ENCODE peak calls at places on chromosomes 13 and 19, in ten cellular contexts. One of them, this sample, is unnamed.

GRCh38 chr19:51354742-51355148 is 11.4 kb downstream of the ETFB start:
- DNase-seq in psoas muscle: peak
- DNase-seq in PC-3: no peak
- DNase-seq in HFF-Myc: no peak
- DNase-seq in breast epithelium: no peak
- DNase-seq in neural progenitor cell: peak
- DNase-seq in epithelial cell of esophagus: no peak
- DNase-seq in heart right ventricle: no peak
- DNase-seq in choroid plexus epithelial cell: peak
- DNase-seq in transverse colon: no peak
- DNase-seq in this sample: no peak

GRCh38 chr19:55457683-55458457 is 3.6 kb downstream of the ISOC2 start:
- DNase-seq in heart right ventricle: no peak
- DNase-seq in PC-3: no peak
- DNase-seq in transverse colon: no peak
- DNase-seq in choroid plexus epithelial cell: no peak
- DNase-seq in breast epithelium: no peak
- DNase-seq in epithelial cell of esophagus: no peak
- DNase-seq in psoas muscle: no peak
- DNase-seq in HFF-Myc: no peak
- DNase-seq in neural progenitor cell: no peak
- DNase-seq in this sample: no peak

GRCh38 chr19:51450730-51451307 is 7.4 kb downstream of the SIGLEC8 start:
- DNase-seq in transverse colon: no peak
- DNase-seq in choroid plexus epithelial cell: no peak
- DNase-seq in breast epithelium: no peak
- DNase-seq in PC-3: no peak
- DNase-seq in psoas muscle: no peak
- DNase-seq in epithelial cell of esophagus: no peak
- DNase-seq in neural progenitor cell: no peak
- DNase-seq in HFF-Myc: no peak
- DNase-seq in heart right ventricle: no peak
- DNase-seq in this sample: no peak

GRCh38 chr13:95296326-95296939 is 4.8 kb downstream of the ABCC4 start:
- DNase-seq in transverse colon: peak
- DNase-seq in PC-3: peak
- DNase-seq in choroid plexus epithelial cell: no peak
- DNase-seq in epithelial cell of esophagus: peak
- DNase-seq in neural progenitor cell: peak
- DNase-seq in HFF-Myc: no peak
- DNase-seq in psoas muscle: peak
- DNase-seq in breast epithelium: no peak
- DNase-seq in heart right ventricle: peak
- DNase-seq in this sample: no peak

GRCh38 chr13:92390217-92390616 is 836.4 kb upstream of the GPC6 start:
- DNase-seq in HFF-Myc: no peak
- DNase-seq in heart right ventricle: no peak
- DNase-seq in neural progenitor cell: no peak
- DNase-seq in psoas muscle: no peak
- DNase-seq in epithelial cell of esophagus: no peak
- DNase-seq in PC-3: no peak
- DNase-seq in breast epithelium: no peak
- DNase-seq in transverse colon: no peak
- DNase-seq in choroid plexus epithelial cell: no peak
- DNase-seq in this sample: no peak

GRCh38 chr19:35868172-35868822 is at the start of gene APLP1:
- DNase-seq in transverse colon: peak
- DNase-seq in PC-3: peak
- DNase-seq in choroid plexus epithelial cell: no peak
- DNase-seq in psoas muscle: peak
- DNase-seq in neural progenitor cell: peak
- DNase-seq in epithelial cell of esophagus: peak
- DNase-seq in HFF-Myc: no peak
- DNase-seq in breast epithelium: peak
- DNase-seq in heart right ventricle: peak
- DNase-seq in this sample: no peak

GRCh38 chr19:55099557-55100506 is 17.6 kb downstream of the PPP1R12C start:
- DNase-seq in neural progenitor cell: peak
- DNase-seq in psoas muscle: peak
- DNase-seq in breast epithelium: no peak
- DNase-seq in choroid plexus epithelial cell: no peak
- DNase-seq in HFF-Myc: no peak
- DNase-seq in transverse colon: no peak
- DNase-seq in epithelial cell of esophagus: no peak
- DNase-seq in PC-3: peak
- DNase-seq in heart right ventricle: peak
- DNase-seq in this sample: no peak

GRCh38 chr13:24747248-24748151 is 16.5 kb upstream of the RNF17 start:
- DNase-seq in heart right ventricle: no peak
- DNase-seq in choroid plexus epithelial cell: peak
- DNase-seq in HFF-Myc: no peak
- DNase-seq in PC-3: no peak
- DNase-seq in psoas muscle: no peak
- DNase-seq in transverse colon: peak
- DNase-seq in epithelial cell of esophagus: peak
- DNase-seq in neural progenitor cell: peak
- DNase-seq in breast epithelium: no peak
- DNase-seq in this sample: no peak

GRCh38 chr13:97234742-97235141 is 12.6 kb downstream of the MBNL2 start:
- DNase-seq in choroid plexus epithelial cell: no peak
- DNase-seq in transverse colon: peak
- DNase-seq in neural progenitor cell: no peak
- DNase-seq in psoas muscle: no peak
- DNase-seq in epithelial cell of esophagus: no peak
- DNase-seq in PC-3: no peak
- DNase-seq in HFF-Myc: no peak
- DNase-seq in breast epithelium: no peak
- DNase-seq in heart right ventricle: no peak
- DNase-seq in this sample: no peak

GRCh38 chr19:39199025-39199424 is 2.3 kb downstream of the NCCRP1 start:
- DNase-seq in PC-3: no peak
- DNase-seq in psoas muscle: no peak
- DNase-seq in epithelial cell of esophagus: no peak
- DNase-seq in breast epithelium: no peak
- DNase-seq in neural progenitor cell: peak
- DNase-seq in transverse colon: no peak
- DNase-seq in heart right ventricle: no peak
- DNase-seq in choroid plexus epithelial cell: peak
- DNase-seq in HFF-Myc: no peak
- DNase-seq in this sample: peak

GRCh38 chr19:19402656-19403372 is 2.7 kb upstream of the GATAD2A start:
- DNase-seq in breast epithelium: no peak
- DNase-seq in heart right ventricle: no peak
- DNase-seq in psoas muscle: no peak
- DNase-seq in HFF-Myc: no peak
- DNase-seq in neural progenitor cell: no peak
- DNase-seq in choroid plexus epithelial cell: peak
- DNase-seq in epithelial cell of esophagus: peak
- DNase-seq in PC-3: no peak
- DNase-seq in transverse colon: no peak
- DNase-seq in this sample: no peak

GRCh38 chr13:41107104-41107571 is 25.5 kb downstream of the KBTBD6 start:
- DNase-seq in transverse colon: no peak
- DNase-seq in epithelial cell of esophagus: no peak
- DNase-seq in HFF-Myc: no peak
- DNase-seq in psoas muscle: no peak
- DNase-seq in breast epithelium: no peak
- DNase-seq in PC-3: no peak
- DNase-seq in heart right ventricle: no peak
- DNase-seq in neural progenitor cell: peak
- DNase-seq in choroid plexus epithelial cell: no peak
- DNase-seq in this sample: no peak

GRCh38 chr19:2477732-2478191 is 1.8 kb downstream of the GADD45B start:
- DNase-seq in breast epithelium: no peak
- DNase-seq in psoas muscle: peak
- DNase-seq in PC-3: peak
- DNase-seq in neural progenitor cell: no peak
- DNase-seq in choroid plexus epithelial cell: peak
- DNase-seq in transverse colon: peak
- DNase-seq in epithelial cell of esophagus: peak
- DNase-seq in heart right ventricle: peak
- DNase-seq in HFF-Myc: no peak
- DNase-seq in this sample: no peak

GRCh38 chr19:2478756-2479555 is 3.0 kb downstream of the GADD45B start:
- DNase-seq in heart right ventricle: peak
- DNase-seq in HFF-Myc: no peak
- DNase-seq in psoas muscle: peak
- DNase-seq in breast epithelium: peak
- DNase-seq in neural progenitor cell: peak
- DNase-seq in choroid plexus epithelial cell: peak
- DNase-seq in transverse colon: peak
- DNase-seq in epithelial cell of esophagus: peak
- DNase-seq in PC-3: peak
- DNase-seq in this sample: no peak

GRCh38 chr19:2478324-2478755 is 2.4 kb downstream of the GADD45B start:
- DNase-seq in transverse colon: peak
- DNase-seq in heart right ventricle: peak
- DNase-seq in choroid plexus epithelial cell: peak
- DNase-seq in neural progenitor cell: peak
- DNase-seq in psoas muscle: peak
- DNase-seq in PC-3: peak
- DNase-seq in HFF-Myc: no peak
- DNase-seq in epithelial cell of esophagus: peak
- DNase-seq in breast epithelium: peak
- DNase-seq in this sample: no peak

GRCh38 chr19:2481466-2481865 is 5.5 kb downstream of the GADD45B start:
- DNase-seq in HFF-Myc: no peak
- DNase-seq in epithelial cell of esophagus: no peak
- DNase-seq in PC-3: no peak
- DNase-seq in neural progenitor cell: no peak
- DNase-seq in psoas muscle: no peak
- DNase-seq in choroid plexus epithelial cell: no peak
- DNase-seq in transverse colon: no peak
- DNase-seq in breast epithelium: no peak
- DNase-seq in heart right ventricle: no peak
- DNase-seq in this sample: no peak

GRCh38 chr19:2479556-2480194 is 3.7 kb downstream of the GADD45B start:
- DNase-seq in heart right ventricle: no peak
- DNase-seq in psoas muscle: no peak
- DNase-seq in neural progenitor cell: no peak
- DNase-seq in PC-3: no peak
- DNase-seq in epithelial cell of esophagus: no peak
- DNase-seq in HFF-Myc: no peak
- DNase-seq in choroid plexus epithelial cell: no peak
- DNase-seq in breast epithelium: no peak
- DNase-seq in transverse colon: no peak
- DNase-seq in this sample: no peak
- TF ChIP-seq CTCF in heart right ventricle: no peak
- TF ChIP-seq CTCF in psoas muscle: no peak
- TF ChIP-seq CTCF in neural progenitor cell: peak
- TF ChIP-seq CTCF in PC-3: no peak
- TF ChIP-seq CTCF in epithelial cell of esophagus: peak
- TF ChIP-seq CTCF in HFF-Myc: no peak
- TF ChIP-seq CTCF in choroid plexus epithelial cell: peak
- TF ChIP-seq CTCF in breast epithelium: no peak
- TF ChIP-seq CTCF in transverse colon: no peak
- TF ChIP-seq CTCF in this sample: no peak

GRCh38 chr13:53005631-53006030 is 23.0 kb upstream of the OLFM4 start:
- DNase-seq in epithelial cell of esophagus: no peak
- DNase-seq in psoas muscle: no peak
- DNase-seq in transverse colon: no peak
- DNase-seq in choroid plexus epithelial cell: no peak
- DNase-seq in neural progenitor cell: no peak
- DNase-seq in breast epithelium: no peak
- DNase-seq in HFF-Myc: no peak
- DNase-seq in heart right ventricle: no peak
- DNase-seq in PC-3: no peak
- DNase-seq in this sample: no peak
- TF ChIP-seq CTCF in epithelial cell of esophagus: no peak
- TF ChIP-seq CTCF in psoas muscle: no peak
- TF ChIP-seq CTCF in transverse colon: no peak
- TF ChIP-seq CTCF in choroid plexus epithelial cell: no peak
- TF ChIP-seq CTCF in neural progenitor cell: no peak
- TF ChIP-seq CTCF in breast epithelium: no peak
- TF ChIP-seq CTCF in HFF-Myc: no peak
- TF ChIP-seq CTCF in heart right ventricle: no peak
- TF ChIP-seq CTCF in PC-3: no peak
- TF ChIP-seq CTCF in this sample: no peak

GRCh38 chr19:41434450-41434849 is 5.3 kb downstream of the DMAC2 start:
- DNase-seq in psoas muscle: no peak
- DNase-seq in heart right ventricle: no peak
- DNase-seq in neural progenitor cell: no peak
- DNase-seq in PC-3: no peak
- DNase-seq in transverse colon: no peak
- DNase-seq in HFF-Myc: no peak
- DNase-seq in choroid plexus epithelial cell: no peak
- DNase-seq in breast epithelium: no peak
- DNase-seq in epithelial cell of esophagus: no peak
- DNase-seq in this sample: no peak

GRCh38 chr19:41430907-41431306 is 3.7 kb upstream of the B3GNT8 start:
- DNase-seq in epithelial cell of esophagus: no peak
- DNase-seq in neural progenitor cell: no peak
- DNase-seq in breast epithelium: no peak
- DNase-seq in psoas muscle: no peak
- DNase-seq in heart right ventricle: no peak
- DNase-seq in HFF-Myc: no peak
- DNase-seq in transverse colon: no peak
- DNase-seq in PC-3: no peak
- DNase-seq in choroid plexus epithelial cell: no peak
- DNase-seq in this sample: no peak

GRCh38 chr19:41433171-41433570 is 6.0 kb upstream of the B3GNT8 start:
- DNase-seq in heart right ventricle: no peak
- DNase-seq in choroid plexus epithelial cell: no peak
- DNase-seq in neural progenitor cell: no peak
- DNase-seq in transverse colon: no peak
- DNase-seq in epithelial cell of esophagus: no peak
- DNase-seq in psoas muscle: no peak
- DNase-seq in HFF-Myc: no peak
- DNase-seq in PC-3: no peak
- DNase-seq in breast epithelium: no peak
- DNase-seq in this sample: no peak

GRCh38 chr19:41428481-41428859 is 1.3 kb upstream of the B3GNT8 start:
- DNase-seq in PC-3: no peak
- DNase-seq in psoas muscle: no peak
- DNase-seq in choroid plexus epithelial cell: no peak
- DNase-seq in breast epithelium: no peak
- DNase-seq in HFF-Myc: no peak
- DNase-seq in heart right ventricle: no peak
- DNase-seq in epithelial cell of esophagus: no peak
- DNase-seq in transverse colon: no peak
- DNase-seq in neural progenitor cell: no peak
- DNase-seq in this sample: no peak

GRCh38 chr19:41431426-41432386 is 4.5 kb upstream of the B3GNT8 start:
- DNase-seq in breast epithelium: no peak
- DNase-seq in PC-3: no peak
- DNase-seq in neural progenitor cell: no peak
- DNase-seq in epithelial cell of esophagus: peak
- DNase-seq in HFF-Myc: no peak
- DNase-seq in transverse colon: no peak
- DNase-seq in psoas muscle: peak
- DNase-seq in heart right ventricle: peak
- DNase-seq in choroid plexus epithelial cell: peak
- DNase-seq in this sample: no peak
- TF ChIP-seq CTCF in breast epithelium: no peak
- TF ChIP-seq CTCF in PC-3: peak
- TF ChIP-seq CTCF in neural progenitor cell: peak
- TF ChIP-seq CTCF in epithelial cell of esophagus: peak
- TF ChIP-seq CTCF in HFF-Myc: peak
- TF ChIP-seq CTCF in transverse colon: no peak
- TF ChIP-seq CTCF in psoas muscle: peak
- TF ChIP-seq CTCF in heart right ventricle: peak
- TF ChIP-seq CTCF in choroid plexus epithelial cell: peak
- TF ChIP-seq CTCF in this sample: peak

GRCh38 chr19:48475369-48476068 is 6.3 kb downstream of the CYTH2 start:
- DNase-seq in psoas muscle: no peak
- DNase-seq in heart right ventricle: no peak
- DNase-seq in PC-3: no peak
- DNase-seq in epithelial cell of esophagus: no peak
- DNase-seq in choroid plexus epithelial cell: no peak
- DNase-seq in HFF-Myc: no peak
- DNase-seq in transverse colon: no peak
- DNase-seq in neural progenitor cell: no peak
- DNase-seq in breast epithelium: no peak
- DNase-seq in this sample: no peak
- TF ChIP-seq CTCF in psoas muscle: no peak
- TF ChIP-seq CTCF in heart right ventricle: no peak
- TF ChIP-seq CTCF in PC-3: no peak
- TF ChIP-seq CTCF in epithelial cell of esophagus: no peak
- TF ChIP-seq CTCF in choroid plexus epithelial cell: no peak
- TF ChIP-seq CTCF in HFF-Myc: no peak
- TF ChIP-seq CTCF in transverse colon: no peak
- TF ChIP-seq CTCF in neural progenitor cell: no peak
- TF ChIP-seq CTCF in breast epithelium: no peak
- TF ChIP-seq CTCF in this sample: no peak